ENCODE peak calls at places on chromosomes 4 and X, in six cellular contexts. One of them, this sample, is unnamed.

GRCh38 chr4:156763511-156763910 is 208.1 kb downstream of the PDGFC start:
- DNase-seq in K562: no peak
- DNase-seq in HepG2: no peak
- DNase-seq in GM12878: no peak
- DNase-seq in H1: no peak
- DNase-seq in GM12892: no peak
- DNase-seq in this sample: no peak

GRCh38 chrX:133947022-133947421 is 38.4 kb downstream of the GPC3 start:
- DNase-seq in H1: no peak
- DNase-seq in GM12878: no peak
- DNase-seq in K562: no peak
- DNase-seq in HepG2: no peak
- DNase-seq in GM12892: no peak
- DNase-seq in this sample: no peak

GRCh38 chr4:82623284-82623683 is 61.5 kb upstream of the TMEM150C start:
- DNase-seq in GM12878: no peak
- DNase-seq in HepG2: no peak
- DNase-seq in K562: no peak
- DNase-seq in H1: no peak
- DNase-seq in GM12892: no peak
- DNase-seq in this sample: no peak

GRCh38 chr4:180205276-180205675 is 2037.9 kb upstream of the TENM3 start:
- DNase-seq in H1: no peak
- DNase-seq in HepG2: no peak
- DNase-seq in GM12878: no peak
- DNase-seq in GM12892: no peak
- DNase-seq in K562: no peak
- DNase-seq in this sample: no peak

GRCh38 chrX:119539872-119540271 is 25.3 kb downstream of the STEEP1 start:
- DNase-seq in GM12878: no peak
- DNase-seq in GM12892: no peak
- DNase-seq in H1: no peak
- DNase-seq in HepG2: no peak
- DNase-seq in K562: peak; percentile 12
- DNase-seq in this sample: no peak

GRCh38 chr4:123867910-123868587 is 471.5 kb downstream of the SPRY1 start:
- DNase-seq in K562: no peak
- DNase-seq in GM12892: no peak
- DNase-seq in HepG2: peak; percentile 25
- DNase-seq in GM12878: no peak
- DNase-seq in H1: no peak
- DNase-seq in this sample: no peak

GRCh38 chrX:54223581-54223980 is 40.5 kb upstream of the FAM120C start:
- DNase-seq in K562: no peak
- DNase-seq in GM12892: no peak
- DNase-seq in HepG2: no peak
- DNase-seq in GM12878: no peak
- DNase-seq in H1: no peak
- DNase-seq in this sample: no peak

GRCh38 chr4:19592391-19592790 is 659.3 kb upstream of the SLIT2 start:
- DNase-seq in GM12892: no peak
- DNase-seq in HepG2: no peak
- DNase-seq in GM12878: no peak
- DNase-seq in K562: no peak
- DNase-seq in H1: no peak
- DNase-seq in this sample: no peak

GRCh38 chr4:42574873-42575272 is 82.0 kb downstream of the ATP8A1 start:
- DNase-seq in GM12878: no peak
- DNase-seq in GM12892: no peak
- DNase-seq in HepG2: no peak
- DNase-seq in K562: no peak
- DNase-seq in H1: no peak
- DNase-seq in this sample: no peak

GRCh38 chr4:54014761-54015160 is 49.6 kb downstream of the CHIC2 start:
- DNase-seq in GM12892: no peak
- DNase-seq in K562: no peak
- DNase-seq in H1: no peak
- DNase-seq in GM12878: no peak
- DNase-seq in HepG2: no peak
- DNase-seq in this sample: no peak

GRCh38 chr4:48945981-48946380 is 39.4 kb upstream of the OCIAD2 start:
- DNase-seq in GM12892: no peak
- DNase-seq in HepG2: no peak
- DNase-seq in H1: no peak
- DNase-seq in K562: no peak
- DNase-seq in GM12878: no peak
- DNase-seq in this sample: no peak

GRCh38 chr4:37132351-37132989 is 112.1 kb upstream of the NWD2 start:
- DNase-seq in K562: peak; percentile 11
- DNase-seq in GM12878: no peak
- DNase-seq in H1: no peak
- DNase-seq in GM12892: no peak
- DNase-seq in HepG2: no peak
- DNase-seq in this sample: no peak

GRCh38 chrX:154010330-154011087 is 9.2 kb downstream of the IRAK1 start:
- DNase-seq in K562: no peak
- DNase-seq in GM12878: no peak
- DNase-seq in HepG2: peak; percentile 66
- DNase-seq in H1: no peak
- DNase-seq in GM12892: no peak
- DNase-seq in this sample: no peak

GRCh38 chrX:2552621-2553297 is 52.0 kb upstream of the DHRSX start:
- DNase-seq in HepG2: peak; percentile 13
- DNase-seq in GM12892: no peak
- DNase-seq in GM12878: no peak
- DNase-seq in K562: no peak
- DNase-seq in H1: no peak
- DNase-seq in this sample: no peak

GRCh38 chr4:52100062-52100461 is 49.0 kb downstream of the SPATA18 start:
- DNase-seq in HepG2: no peak
- DNase-seq in H1: no peak
- DNase-seq in K562: no peak
- DNase-seq in GM12878: no peak
- DNase-seq in GM12892: no peak
- DNase-seq in this sample: no peak

GRCh38 chr4:128573781-128574508 is 235.6 kb upstream of the JADE1 start:
- DNase-seq in HepG2: peak; percentile 70
- DNase-seq in GM12892: no peak
- DNase-seq in K562: no peak
- DNase-seq in GM12878: no peak
- DNase-seq in H1: no peak
- DNase-seq in this sample: no peak
- TF ChIP-seq POLR2A in HepG2: no peak
- TF ChIP-seq POLR2A in GM12892: no peak
- TF ChIP-seq POLR2A in K562: no peak
- TF ChIP-seq POLR2A in GM12878: no peak
- TF ChIP-seq POLR2A in H1: no peak
- TF ChIP-seq POLR2A in this sample: no peak

GRCh38 chr4:168710353-168710946 is 213.6 kb downstream of the PALLD start:
- DNase-seq in HepG2: peak; percentile 18
- DNase-seq in K562: no peak
- DNase-seq in GM12892: no peak
- DNase-seq in H1: no peak
- DNase-seq in GM12878: no peak
- DNase-seq in this sample: no peak

GRCh38 chr4:168711197-168712120 is 214.6 kb downstream of the PALLD start:
- DNase-seq in GM12892: no peak
- DNase-seq in GM12878: no peak
- DNase-seq in H1: no peak
- DNase-seq in K562: no peak
- DNase-seq in HepG2: no peak
- DNase-seq in this sample: no peak

GRCh38 chr4:168708108-168708507 is 211.3 kb downstream of the PALLD start:
- DNase-seq in K562: no peak
- DNase-seq in H1: no peak
- DNase-seq in GM12878: no peak
- DNase-seq in HepG2: no peak
- DNase-seq in GM12892: no peak
- DNase-seq in this sample: no peak

GRCh38 chr4:168705121-168705520 is 208.3 kb downstream of the PALLD start:
- DNase-seq in GM12892: no peak
- DNase-seq in GM12878: no peak
- DNase-seq in HepG2: no peak
- DNase-seq in K562: no peak
- DNase-seq in H1: no peak
- DNase-seq in this sample: no peak

DNA sequence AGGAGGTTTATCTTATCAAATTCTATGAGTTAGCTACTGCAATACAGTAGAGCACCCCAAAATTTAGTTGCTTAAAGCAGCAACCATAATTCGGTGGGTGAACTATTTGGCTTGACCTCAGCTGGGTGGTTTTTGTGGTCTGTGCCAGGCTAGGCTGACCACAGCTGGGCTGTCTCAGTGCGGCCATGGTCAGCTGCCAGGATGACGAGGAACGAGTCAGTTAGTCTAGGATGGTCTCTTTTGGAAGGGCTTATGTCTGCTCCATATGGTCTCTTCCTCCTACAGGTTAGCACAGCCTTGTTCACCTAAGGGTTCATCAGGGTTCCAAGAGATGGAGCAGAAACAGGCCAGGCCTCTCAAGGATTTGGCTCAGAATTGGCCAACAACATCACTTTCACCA is 210.4 kb downstream of the PALLD start:
- DNase-seq in K562: no peak
- DNase-seq in H1: no peak
- DNase-seq in GM12878: no peak
- DNase-seq in GM12892: no peak
- DNase-seq in HepG2: no peak
- DNase-seq in this sample: no peak
- TF ChIP-seq TAF1 in K562: no peak
- TF ChIP-seq TAF1 in H1: no peak
- TF ChIP-seq TAF1 in GM12878: no peak
- TF ChIP-seq TAF1 in GM12892: no peak
- TF ChIP-seq TAF1 in HepG2: no peak
- TF ChIP-seq TAF1 in this sample: no peak

GRCh38 chr4:122842984-122843531 is 16.4 kb downstream of the FGF2 start:
- DNase-seq in K562: no peak
- DNase-seq in HepG2: no peak
- DNase-seq in GM12878: no peak
- DNase-seq in GM12892: no peak
- DNase-seq in H1: peak; percentile 44
- DNase-seq in this sample: no peak
- TF ChIP-seq POLR2AphosphoS5 in K562: no peak
- TF ChIP-seq POLR2AphosphoS5 in HepG2: no peak
- TF ChIP-seq POLR2AphosphoS5 in GM12878: no peak
- TF ChIP-seq POLR2AphosphoS5 in GM12892: no peak
- TF ChIP-seq POLR2AphosphoS5 in H1: peak; percentile 83
- TF ChIP-seq POLR2AphosphoS5 in this sample: no peak

GRCh38 chrX:139518475-139518874 is 12.1 kb upstream of the F9 start:
- DNase-seq in K562: no peak
- DNase-seq in HepG2: no peak
- DNase-seq in GM12878: no peak
- DNase-seq in GM12892: no peak
- DNase-seq in H1: no peak
- DNase-seq in this sample: no peak
- TF ChIP-seq POLR2A in K562: no peak
- TF ChIP-seq POLR2A in HepG2: no peak
- TF ChIP-seq POLR2A in GM12878: no peak
- TF ChIP-seq POLR2A in GM12892: no peak
- TF ChIP-seq POLR2A in H1: no peak
- TF ChIP-seq POLR2A in this sample: no peak

DNA sequence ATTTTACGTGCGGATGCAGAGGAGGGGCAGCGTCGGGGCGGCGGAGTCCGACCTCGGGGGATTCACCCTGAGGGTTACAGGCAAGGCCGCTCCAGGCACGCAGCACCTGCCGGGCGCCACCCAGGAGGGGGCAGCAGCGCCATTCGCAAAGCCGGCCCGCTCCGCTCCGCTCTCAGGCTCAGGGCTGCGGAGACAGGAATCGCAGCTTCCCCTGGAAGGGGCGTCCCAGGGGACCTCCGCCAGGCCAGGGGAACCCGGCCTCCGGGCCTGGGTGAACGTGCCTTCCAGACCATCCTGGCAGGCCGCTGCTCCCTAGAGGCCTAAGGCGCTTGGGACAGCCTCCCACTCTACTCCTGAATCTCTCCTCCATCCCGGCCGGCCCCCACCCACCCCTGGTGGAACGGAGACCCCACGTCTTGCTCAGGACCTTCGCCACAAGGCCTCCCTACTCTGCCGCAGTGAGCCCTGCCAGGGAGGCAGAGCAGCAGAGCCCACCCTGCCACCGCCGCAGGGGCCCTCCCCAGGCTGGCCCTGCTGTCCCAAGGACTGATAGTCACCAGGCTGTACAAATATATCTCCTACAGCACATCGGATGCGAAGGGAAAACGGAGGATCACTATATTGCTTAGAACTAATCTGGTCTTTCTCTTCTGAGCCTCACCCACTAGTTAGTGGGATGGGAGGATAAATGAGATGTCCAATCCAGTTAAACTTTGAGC is 114.9 kb downstream of the SMIM20 start:
- DNase-seq in GM12878: no peak
- DNase-seq in K562: peak; percentile 48
- DNase-seq in GM12892: peak; percentile 80
- DNase-seq in HepG2: peak; percentile 27
- DNase-seq in H1: peak; percentile 91
- DNase-seq in this sample: peak; percentile 59
- TF ChIP-seq TAF1 in GM12878: no peak
- TF ChIP-seq TAF1 in K562: no peak
- TF ChIP-seq TAF1 in GM12892: no peak
- TF ChIP-seq TAF1 in HepG2: no peak
- TF ChIP-seq TAF1 in H1: peak; percentile 81
- TF ChIP-seq TAF1 in this sample: no peak

DNA sequence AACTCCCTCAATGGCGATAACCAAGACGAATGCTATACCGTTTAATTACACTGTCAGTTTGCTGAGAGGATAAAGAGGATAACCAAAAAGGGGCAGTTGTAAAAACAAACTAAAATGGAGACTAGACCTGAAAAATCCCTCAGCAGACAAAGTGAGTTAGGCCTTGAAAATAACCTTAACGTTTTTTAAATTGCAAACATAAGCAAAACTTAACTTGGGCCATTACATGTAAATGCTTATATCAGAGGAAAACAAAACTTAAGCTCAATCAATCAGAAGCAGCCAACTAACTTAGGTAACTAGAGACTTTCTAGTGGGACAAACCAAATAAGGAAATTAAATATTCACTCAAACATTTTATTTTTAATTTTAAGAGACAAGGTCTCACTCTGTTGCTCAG is 17.0 kb upstream of the TAPT1 start:
- DNase-seq in HepG2: no peak
- DNase-seq in GM12878: no peak
- DNase-seq in H1: no peak
- DNase-seq in K562: no peak
- DNase-seq in GM12892: no peak
- DNase-seq in this sample: no peak
- TF ChIP-seq POLR2AphosphoS5 in HepG2: no peak
- TF ChIP-seq POLR2AphosphoS5 in GM12878: no peak
- TF ChIP-seq POLR2AphosphoS5 in H1: no peak
- TF ChIP-seq POLR2AphosphoS5 in K562: no peak
- TF ChIP-seq POLR2AphosphoS5 in GM12892: no peak
- TF ChIP-seq POLR2AphosphoS5 in this sample: no peak

GRCh38 chr4:57163530-57164459 is 53.6 kb upstream of the IGFBP7 start:
- DNase-seq in GM12878: peak; percentile 13
- DNase-seq in GM12892: peak; percentile 55
- DNase-seq in H1: peak; percentile 95
- DNase-seq in K562: peak; percentile 80
- DNase-seq in HepG2: peak; percentile 68
- DNase-seq in this sample: peak; percentile 66
- TF ChIP-seq POLR2A in GM12878: no peak
- TF ChIP-seq POLR2A in GM12892: no peak
- TF ChIP-seq POLR2A in H1: no peak
- TF ChIP-seq POLR2A in K562: no peak
- TF ChIP-seq POLR2A in HepG2: no peak
- TF ChIP-seq POLR2A in this sample: no peak